ENCODE peak calls at places on chromosomes 12 and 14, in seven cellular contexts. M is Right ventricle myocardium inferior; P is omental fat pad; T is upper lobe of left lung; S is right cardiac atrium; N is pancreas; K is stimulated activated memory B cell treated with anti-CD40 and anti-IgM and Interleukin-4, amounts not matched to agents 10 μg/mL and 1 μg/mL and 100 μg/mL, for 72 hours. X is an unnamed sample.

GRCh38 chr14:63893701-63894458 is 41.1 kb downstream of the SYNE2 start:
- ATAC-seq in M (peak; percentile 92), P (peak; percentile 88), T (peak; percentile 77), S (peak; percentile 84), N (peak; percentile 64), K (no peak), X (peak; percentile 88)

GRCh38 chr14:99808515-99808914 is 15.3 kb downstream of the EML1 start:
- ATAC-seq in M (peak; percentile 56), P (no peak), T (no peak), S (no peak), N (no peak), K (no peak), X (peak; percentile 20)

GRCh38 chr12:86186449-86186848 is 69.7 kb downstream of the MGAT4C start:
- ATAC-seq in M (no peak), P (no peak), T (no peak), S (no peak), N (no peak), K (no peak), X (no peak)

GRCh38 chr12:13835657-13836056 is 145.7 kb downstream of the GRIN2B start:
- ATAC-seq in M (no peak), P (no peak), T (no peak), S (no peak), N (no peak), K (no peak), X (no peak)

GRCh38 chr14:55136868-55137785 is 8.1 kb downstream of the LGALS3 start:
- ATAC-seq in M (peak; percentile 91), P (peak; percentile 72), T (no peak), S (peak; percentile 96), N (peak; percentile 66), K (no peak), X (peak; percentile 76)

GRCh38 chr12:105235299-105235746 is 651 bp downstream of the APPL2 start:
- ATAC-seq in M (no peak), P (no peak), T (no peak), S (no peak), N (peak; percentile 3), K (no peak), X (no peak)

GRCh38 chr12:77120695-77121094 is 55.3 kb upstream of the E2F7 start:
- ATAC-seq in M (no peak), P (no peak), T (no peak), S (no peak), N (no peak), K (no peak), X (no peak)

GRCh38 chr12:53173085-53173715 is 7.3 kb upstream of the ZNF740 start:
- ATAC-seq in M (no peak), P (no peak), T (no peak), S (no peak), N (no peak), K (no peak), X (no peak)

GRCh38 chr12:116863275-116863767 is 17.9 kb downstream of the HRK start:
- ATAC-seq in M (no peak), P (no peak), T (peak; percentile 58), S (peak; percentile 35), N (no peak), K (no peak), X (no peak)

X was measured in gastroesophageal sphincter.